ENCODE peak calls at places on chromosomes 5 and 9, in seven cellular contexts. M is Caco-2, F is SHP77 treated with DMSO at 0.1 percent for 48 hours, K is NCI-H446 treated with DMSO at 0.1 percent for 48 hours, O is Peyer's patch, W is posterior cingulate gyrus, L is NCI-H1930. B is an unnamed sample.

GRCh38 chr9:120151149-120151548 is 428.8 kb downstream of the CDK5RAP2 start:
- DNase-seq in L (no peak), O (no peak), F (no peak), K (no peak), W (no peak), M (no peak), B (no peak)

GRCh38 chr9:91359734-91360470 is 1.8 kb downstream of the AUH start:
- DNase-seq in K (no peak), L (no peak), F (no peak), M (no peak), O (no peak), W (no peak), B (no peak)

GRCh38 chr9:17536027-17536426 is 42.8 kb upstream of the SH3GL2 start:
- DNase-seq in W (no peak), M (no peak), F (no peak), L (no peak), O (no peak), K (no peak), B (no peak)

GRCh38 chr5:88938488-88938887 is 55.5 kb upstream of the MEF2C start:
- DNase-seq in M (no peak), K (no peak), O (no peak), F (no peak), W (no peak), L (no peak), B (no peak)

GRCh38 chr9:135665795-135666189 is 2.7 kb downstream of the LCN9 start:
- DNase-seq in M (no peak), W (no peak), K (no peak), L (no peak), F (no peak), O (no peak), B (no peak)

GRCh38 chr9:90684776-90685175 is 42.2 kb upstream of the DIRAS2 start:
- DNase-seq in M (no peak), K (no peak), F (no peak), L (no peak), O (no peak), W (peak; percentile 94), B (no peak)

GRCh38 chr9:134547161-134548100 is 94.2 kb upstream of the COL5A1 start:
- DNase-seq in K (no peak), F (no peak), W (peak; percentile 82), M (no peak), O (no peak), L (no peak), B (no peak)

GRCh38 chr5:140113180-140113698 is 670 bp upstream of the PURA start:
- DNase-seq in F (no peak), M (peak; percentile 44), L (no peak), O (no peak), K (no peak), W (peak; percentile 86), B (peak; percentile 23)

GRCh38 chr5:134245101-134245604 is 19.3 kb upstream of the PPP2CA start:
- DNase-seq in M (peak; percentile 63), O (no peak), W (no peak), F (no peak), L (no peak), K (peak; percentile 19), B (peak; percentile 72)